ENCODE peak calls at places on chromosomes 5 and 9, in ten cellular contexts. One of them, this sample, is unnamed.

GRCh38 chr5:177043114-177043513 is 20.6 kb downstream of the ZNF346 start:
- DNase-seq in caudate nucleus: no peak
- DNase-seq in Kasumi-1: no peak
- DNase-seq in iris pigment epithelial cell: no peak
- DNase-seq in activated CD4-positive, alpha-beta T cell treated with anti-CD3 and anti-CD28 coated beads, Interleukin-2, amount 50 U/mL, for 1 hour: no peak
- DNase-seq in right atrium auricular region: no peak
- DNase-seq in heart left ventricle: no peak
- DNase-seq in SK-MEL-5: no peak
- DNase-seq in right cardiac atrium: no peak
- DNase-seq in NCI-H1092 treated with DMSO at 0.1 percent for 48 hours: no peak
- DNase-seq in this sample: no peak

GRCh38 chr5:62340392-62340791 is 34.4 kb downstream of the KIF2A start:
- DNase-seq in caudate nucleus: no peak
- DNase-seq in Kasumi-1: peak
- DNase-seq in iris pigment epithelial cell: peak
- DNase-seq in activated CD4-positive, alpha-beta T cell treated with anti-CD3 and anti-CD28 coated beads, Interleukin-2, amount 50 U/mL, for 1 hour: no peak
- DNase-seq in right atrium auricular region: no peak
- DNase-seq in heart left ventricle: no peak
- DNase-seq in SK-MEL-5: peak
- DNase-seq in right cardiac atrium: no peak
- DNase-seq in NCI-H1092 treated with DMSO at 0.1 percent for 48 hours: no peak
- DNase-seq in this sample: no peak

GRCh38 chr9:107175826-107176500 is 107.1 kb upstream of the RAD23B start:
- DNase-seq in caudate nucleus: no peak
- DNase-seq in Kasumi-1: no peak
- DNase-seq in iris pigment epithelial cell: no peak
- DNase-seq in activated CD4-positive, alpha-beta T cell treated with anti-CD3 and anti-CD28 coated beads, Interleukin-2, amount 50 U/mL, for 1 hour: no peak
- DNase-seq in right atrium auricular region: no peak
- DNase-seq in heart left ventricle: peak
- DNase-seq in SK-MEL-5: no peak
- DNase-seq in right cardiac atrium: peak
- DNase-seq in NCI-H1092 treated with DMSO at 0.1 percent for 48 hours: no peak
- DNase-seq in this sample: no peak

GRCh38 chr9:136107953-136108647 is 10.6 kb downstream of the TMEM250 start:
- DNase-seq in caudate nucleus: no peak
- DNase-seq in Kasumi-1: no peak
- DNase-seq in iris pigment epithelial cell: no peak
- DNase-seq in activated CD4-positive, alpha-beta T cell treated with anti-CD3 and anti-CD28 coated beads, Interleukin-2, amount 50 U/mL, for 1 hour: no peak
- DNase-seq in right atrium auricular region: no peak
- DNase-seq in heart left ventricle: no peak
- DNase-seq in SK-MEL-5: no peak
- DNase-seq in right cardiac atrium: peak
- DNase-seq in NCI-H1092 treated with DMSO at 0.1 percent for 48 hours: no peak
- DNase-seq in this sample: peak

GRCh38 chr5:26009742-26010141 is 1028.6 kb downstream of the CDH9 start:
- DNase-seq in caudate nucleus: no peak
- DNase-seq in Kasumi-1: no peak
- DNase-seq in iris pigment epithelial cell: no peak
- DNase-seq in activated CD4-positive, alpha-beta T cell treated with anti-CD3 and anti-CD28 coated beads, Interleukin-2, amount 50 U/mL, for 1 hour: no peak
- DNase-seq in right atrium auricular region: no peak
- DNase-seq in heart left ventricle: no peak
- DNase-seq in SK-MEL-5: peak
- DNase-seq in right cardiac atrium: no peak
- DNase-seq in NCI-H1092 treated with DMSO at 0.1 percent for 48 hours: no peak
- DNase-seq in this sample: no peak

GRCh38 chr5:159849437-159850191 is 66.7 kb upstream of the ADRA1B start:
- DNase-seq in caudate nucleus: no peak
- DNase-seq in Kasumi-1: no peak
- DNase-seq in iris pigment epithelial cell: peak
- DNase-seq in activated CD4-positive, alpha-beta T cell treated with anti-CD3 and anti-CD28 coated beads, Interleukin-2, amount 50 U/mL, for 1 hour: no peak
- DNase-seq in right atrium auricular region: no peak
- DNase-seq in heart left ventricle: no peak
- DNase-seq in SK-MEL-5: no peak
- DNase-seq in right cardiac atrium: no peak
- DNase-seq in NCI-H1092 treated with DMSO at 0.1 percent for 48 hours: no peak
- DNase-seq in this sample: no peak

GRCh38 chr5:171688696-171689495 is 96.7 kb upstream of the SMIM23 start:
- DNase-seq in caudate nucleus: no peak
- DNase-seq in Kasumi-1: no peak
- DNase-seq in iris pigment epithelial cell: no peak
- DNase-seq in activated CD4-positive, alpha-beta T cell treated with anti-CD3 and anti-CD28 coated beads, Interleukin-2, amount 50 U/mL, for 1 hour: no peak
- DNase-seq in right atrium auricular region: no peak
- DNase-seq in heart left ventricle: no peak
- DNase-seq in SK-MEL-5: peak
- DNase-seq in right cardiac atrium: no peak
- DNase-seq in NCI-H1092 treated with DMSO at 0.1 percent for 48 hours: no peak
- DNase-seq in this sample: no peak

GRCh38 chr9:101453776-101454570 is 18.4 kb upstream of the ALDOB start:
- DNase-seq in caudate nucleus: no peak
- DNase-seq in Kasumi-1: no peak
- DNase-seq in iris pigment epithelial cell: peak
- DNase-seq in activated CD4-positive, alpha-beta T cell treated with anti-CD3 and anti-CD28 coated beads, Interleukin-2, amount 50 U/mL, for 1 hour: no peak
- DNase-seq in right atrium auricular region: no peak
- DNase-seq in heart left ventricle: no peak
- DNase-seq in SK-MEL-5: no peak
- DNase-seq in right cardiac atrium: no peak
- DNase-seq in NCI-H1092 treated with DMSO at 0.1 percent for 48 hours: no peak
- DNase-seq in this sample: no peak

GRCh38 chr9:7154003-7154619 is 396.3 kb downstream of the KDM4C start:
- DNase-seq in caudate nucleus: no peak
- DNase-seq in Kasumi-1: no peak
- DNase-seq in iris pigment epithelial cell: no peak
- DNase-seq in activated CD4-positive, alpha-beta T cell treated with anti-CD3 and anti-CD28 coated beads, Interleukin-2, amount 50 U/mL, for 1 hour: no peak
- DNase-seq in right atrium auricular region: no peak
- DNase-seq in heart left ventricle: no peak
- DNase-seq in SK-MEL-5: no peak
- DNase-seq in right cardiac atrium: no peak
- DNase-seq in NCI-H1092 treated with DMSO at 0.1 percent for 48 hours: no peak
- DNase-seq in this sample: no peak

GRCh38 chr9:127991757-127992274 is 11.0 kb upstream of the EEIG1 start:
- DNase-seq in caudate nucleus: no peak
- DNase-seq in Kasumi-1: no peak
- DNase-seq in iris pigment epithelial cell: no peak
- DNase-seq in activated CD4-positive, alpha-beta T cell treated with anti-CD3 and anti-CD28 coated beads, Interleukin-2, amount 50 U/mL, for 1 hour: no peak
- DNase-seq in right atrium auricular region: no peak
- DNase-seq in heart left ventricle: no peak
- DNase-seq in SK-MEL-5: no peak
- DNase-seq in right cardiac atrium: no peak
- DNase-seq in NCI-H1092 treated with DMSO at 0.1 percent for 48 hours: no peak
- DNase-seq in this sample: no peak

GRCh38 chr9:78831726-78832125 is 534.8 kb downstream of the PSAT1 start:
- DNase-seq in caudate nucleus: no peak
- DNase-seq in Kasumi-1: no peak
- DNase-seq in iris pigment epithelial cell: no peak
- DNase-seq in activated CD4-positive, alpha-beta T cell treated with anti-CD3 and anti-CD28 coated beads, Interleukin-2, amount 50 U/mL, for 1 hour: no peak
- DNase-seq in right atrium auricular region: no peak
- DNase-seq in heart left ventricle: no peak
- DNase-seq in SK-MEL-5: no peak
- DNase-seq in right cardiac atrium: no peak
- DNase-seq in NCI-H1092 treated with DMSO at 0.1 percent for 48 hours: no peak
- DNase-seq in this sample: no peak

GRCh38 chr9:94692601-94693000 is 33.9 kb upstream of the AOPEP start:
- DNase-seq in caudate nucleus: no peak
- DNase-seq in Kasumi-1: no peak
- DNase-seq in iris pigment epithelial cell: no peak
- DNase-seq in activated CD4-positive, alpha-beta T cell treated with anti-CD3 and anti-CD28 coated beads, Interleukin-2, amount 50 U/mL, for 1 hour: no peak
- DNase-seq in right atrium auricular region: no peak
- DNase-seq in heart left ventricle: no peak
- DNase-seq in SK-MEL-5: no peak
- DNase-seq in right cardiac atrium: no peak
- DNase-seq in NCI-H1092 treated with DMSO at 0.1 percent for 48 hours: peak
- DNase-seq in this sample: peak

GRCh38 chr9:92590386-92590785 is 54.6 kb upstream of the ECM2 start:
- DNase-seq in caudate nucleus: no peak
- DNase-seq in Kasumi-1: peak
- DNase-seq in iris pigment epithelial cell: peak
- DNase-seq in activated CD4-positive, alpha-beta T cell treated with anti-CD3 and anti-CD28 coated beads, Interleukin-2, amount 50 U/mL, for 1 hour: no peak
- DNase-seq in right atrium auricular region: peak
- DNase-seq in heart left ventricle: peak
- DNase-seq in SK-MEL-5: peak
- DNase-seq in right cardiac atrium: peak
- DNase-seq in NCI-H1092 treated with DMSO at 0.1 percent for 48 hours: no peak
- DNase-seq in this sample: no peak

GRCh38 chr5:127887282-127887681 is 184.1 kb downstream of the CCDC192 start:
- DNase-seq in caudate nucleus: no peak
- DNase-seq in Kasumi-1: no peak
- DNase-seq in iris pigment epithelial cell: no peak
- DNase-seq in activated CD4-positive, alpha-beta T cell treated with anti-CD3 and anti-CD28 coated beads, Interleukin-2, amount 50 U/mL, for 1 hour: no peak
- DNase-seq in right atrium auricular region: no peak
- DNase-seq in heart left ventricle: no peak
- DNase-seq in SK-MEL-5: no peak
- DNase-seq in right cardiac atrium: no peak
- DNase-seq in NCI-H1092 treated with DMSO at 0.1 percent for 48 hours: no peak
- DNase-seq in this sample: no peak

GRCh38 chr9:96450613-96451544 is 910 bp downstream of the HABP4 start:
- DNase-seq in caudate nucleus: no peak
- DNase-seq in Kasumi-1: no peak
- DNase-seq in iris pigment epithelial cell: peak
- DNase-seq in activated CD4-positive, alpha-beta T cell treated with anti-CD3 and anti-CD28 coated beads, Interleukin-2, amount 50 U/mL, for 1 hour: peak
- DNase-seq in right atrium auricular region: no peak
- DNase-seq in heart left ventricle: peak
- DNase-seq in SK-MEL-5: no peak
- DNase-seq in right cardiac atrium: peak
- DNase-seq in NCI-H1092 treated with DMSO at 0.1 percent for 48 hours: peak
- DNase-seq in this sample: peak

GRCh38 chr5:9251379-9251980 is 294.4 kb downstream of the SEMA5A start:
- DNase-seq in caudate nucleus: no peak
- DNase-seq in Kasumi-1: no peak
- DNase-seq in iris pigment epithelial cell: peak
- DNase-seq in activated CD4-positive, alpha-beta T cell treated with anti-CD3 and anti-CD28 coated beads, Interleukin-2, amount 50 U/mL, for 1 hour: no peak
- DNase-seq in right atrium auricular region: no peak
- DNase-seq in heart left ventricle: no peak
- DNase-seq in SK-MEL-5: no peak
- DNase-seq in right cardiac atrium: no peak
- DNase-seq in NCI-H1092 treated with DMSO at 0.1 percent for 48 hours: no peak
- DNase-seq in this sample: no peak

GRCh38 chr9:133691659-133692363 is 46.3 kb downstream of the SARDH start:
- DNase-seq in caudate nucleus: no peak
- DNase-seq in Kasumi-1: no peak
- DNase-seq in iris pigment epithelial cell: peak
- DNase-seq in activated CD4-positive, alpha-beta T cell treated with anti-CD3 and anti-CD28 coated beads, Interleukin-2, amount 50 U/mL, for 1 hour: no peak
- DNase-seq in right atrium auricular region: no peak
- DNase-seq in heart left ventricle: peak
- DNase-seq in SK-MEL-5: no peak
- DNase-seq in right cardiac atrium: peak
- DNase-seq in NCI-H1092 treated with DMSO at 0.1 percent for 48 hours: no peak
- DNase-seq in this sample: no peak

GRCh38 chr5:134000696-134001453 is 3.9 kb downstream of the VDAC1 start:
- DNase-seq in caudate nucleus: no peak
- DNase-seq in Kasumi-1: no peak
- DNase-seq in iris pigment epithelial cell: no peak
- DNase-seq in activated CD4-positive, alpha-beta T cell treated with anti-CD3 and anti-CD28 coated beads, Interleukin-2, amount 50 U/mL, for 1 hour: no peak
- DNase-seq in right atrium auricular region: no peak
- DNase-seq in heart left ventricle: no peak
- DNase-seq in SK-MEL-5: peak
- DNase-seq in right cardiac atrium: no peak
- DNase-seq in NCI-H1092 treated with DMSO at 0.1 percent for 48 hours: no peak
- DNase-seq in this sample: no peak

GRCh38 chr5:71587709-71588532 is 781 bp downstream of the MCCC2 start:
- DNase-seq in caudate nucleus: no peak
- DNase-seq in Kasumi-1: no peak
- DNase-seq in iris pigment epithelial cell: no peak
- DNase-seq in activated CD4-positive, alpha-beta T cell treated with anti-CD3 and anti-CD28 coated beads, Interleukin-2, amount 50 U/mL, for 1 hour: peak
- DNase-seq in right atrium auricular region: no peak
- DNase-seq in heart left ventricle: no peak
- DNase-seq in SK-MEL-5: no peak
- DNase-seq in right cardiac atrium: no peak
- DNase-seq in NCI-H1092 treated with DMSO at 0.1 percent for 48 hours: no peak
- DNase-seq in this sample: no peak

GRCh38 chr5:124951676-124952075 is 205.2 kb upstream of the ZNF608 start:
- DNase-seq in caudate nucleus: no peak
- DNase-seq in Kasumi-1: no peak
- DNase-seq in iris pigment epithelial cell: no peak
- DNase-seq in activated CD4-positive, alpha-beta T cell treated with anti-CD3 and anti-CD28 coated beads, Interleukin-2, amount 50 U/mL, for 1 hour: no peak
- DNase-seq in right atrium auricular region: no peak
- DNase-seq in heart left ventricle: no peak
- DNase-seq in SK-MEL-5: no peak
- DNase-seq in right cardiac atrium: no peak
- DNase-seq in NCI-H1092 treated with DMSO at 0.1 percent for 48 hours: no peak
- DNase-seq in this sample: no peak

GRCh38 chr5:142872217-142872616 is 102.0 kb downstream of the ARHGAP26 start:
- DNase-seq in caudate nucleus: no peak
- DNase-seq in Kasumi-1: no peak
- DNase-seq in iris pigment epithelial cell: no peak
- DNase-seq in activated CD4-positive, alpha-beta T cell treated with anti-CD3 and anti-CD28 coated beads, Interleukin-2, amount 50 U/mL, for 1 hour: no peak
- DNase-seq in right atrium auricular region: no peak
- DNase-seq in heart left ventricle: no peak
- DNase-seq in SK-MEL-5: no peak
- DNase-seq in right cardiac atrium: no peak
- DNase-seq in NCI-H1092 treated with DMSO at 0.1 percent for 48 hours: no peak
- DNase-seq in this sample: no peak

GRCh38 chr9:26261503-26262330 is 583.5 kb upstream of the TUSC1 start:
- DNase-seq in caudate nucleus: no peak
- DNase-seq in Kasumi-1: no peak
- DNase-seq in iris pigment epithelial cell: peak
- DNase-seq in activated CD4-positive, alpha-beta T cell treated with anti-CD3 and anti-CD28 coated beads, Interleukin-2, amount 50 U/mL, for 1 hour: no peak
- DNase-seq in right atrium auricular region: no peak
- DNase-seq in heart left ventricle: no peak
- DNase-seq in SK-MEL-5: no peak
- DNase-seq in right cardiac atrium: no peak
- DNase-seq in NCI-H1092 treated with DMSO at 0.1 percent for 48 hours: no peak
- DNase-seq in this sample: no peak

GRCh38 chr5:93574939-93575241 is 6.1 kb downstream of the NR2F1-AS1 start:
- DNase-seq in caudate nucleus: no peak
- DNase-seq in Kasumi-1: no peak
- DNase-seq in iris pigment epithelial cell: peak
- DNase-seq in activated CD4-positive, alpha-beta T cell treated with anti-CD3 and anti-CD28 coated beads, Interleukin-2, amount 50 U/mL, for 1 hour: no peak
- DNase-seq in right atrium auricular region: no peak
- DNase-seq in heart left ventricle: no peak
- DNase-seq in SK-MEL-5: no peak
- DNase-seq in right cardiac atrium: no peak
- DNase-seq in NCI-H1092 treated with DMSO at 0.1 percent for 48 hours: no peak
- DNase-seq in this sample: no peak

This sample was measured in NCI-H2081.